ENCODE peak calls at places on chromosomes 5 and 9, in five cellular contexts. Z, I, L, G and A are unnamed samples.

GRCh38 chr9:570187-570586 is 271.3 kb upstream of the DMRT1 start:
- ATAC-seq in Z (no peak), G (no peak), L (no peak), I (no peak), A (no peak)

GRCh38 chr5:96377167-96377566 is 55.9 kb downstream of the PCSK1 start:
- ATAC-seq in I (no peak), G (no peak), L (no peak), Z (no peak), A (no peak)

GRCh38 chr9:104503440-104503839 is 623 bp upstream of the OR13F1 start:
- ATAC-seq in L (no peak), I (no peak), Z (no peak), G (no peak), A (no peak)

GRCh38 chr5:123882305-123882704 is 370.3 kb downstream of the CSNK1G3 start:
- ATAC-seq in L (peak; percentile 50), Z (no peak), G (no peak), I (no peak), A (no peak)

GRCh38 chr5:172696171-172696849 is 55.2 kb downstream of the NEURL1B start:
- ATAC-seq in L (no peak), I (no peak), G (peak; percentile 4), Z (no peak), A (peak; percentile 20)

GRCh38 chr9:78918976-78919375 is 622.1 kb downstream of the PSAT1 start:
- ATAC-seq in L (no peak), G (no peak), Z (no peak), I (no peak), A (no peak)

GRCh38 chr9:122318284-122318683 is 52.5 kb upstream of the PTGS1 start:
- ATAC-seq in Z (no peak), I (no peak), G (no peak), L (no peak), A (peak; percentile 82)

GRCh38 chr9:122821278-122821952 is 7.0 kb downstream of the PDCL start:
- ATAC-seq in L (no peak), I (no peak), G (no peak), Z (peak; percentile 40), A (peak; percentile 85)

GRCh38 chr9:94153905-94154304 is 69.6 kb downstream of the PTPDC1 start:
- ATAC-seq in G (no peak), L (no peak), I (no peak), Z (no peak), A (no peak)

GRCh38 chr5:163822548-163822947 is 317.1 kb downstream of the MAT2B start:
- ATAC-seq in Z (no peak), G (no peak), L (no peak), I (no peak), A (no peak)

GRCh38 chr5:172533399-172534228 is 79.3 kb upstream of the SH3PXD2B start:
- ATAC-seq in G (no peak), L (peak; percentile 49), I (no peak), Z (peak; percentile 46), A (peak; percentile 73)

GRCh38 chr5:116544542-116545241 is 29.9 kb downstream of the SEMA6A start:
- ATAC-seq in G (peak; percentile 56), Z (no peak), L (no peak), I (no peak), A (no peak)

GRCh38 chr5:154445422-154446182 is at the start of gene SAP30L:
- ATAC-seq in G (peak; percentile 93), Z (peak; percentile 91), I (peak; percentile 95), L (peak; percentile 98), A (peak; percentile 99)
- H3K27ac ChIP-seq in G (peak within 1 kb of the TSS; percentile 72), Z (peak within 1 kb of the TSS; percentile 84), I (peak within 1 kb of the TSS; percentile 64), L (peak within 1 kb of the TSS; percentile 84), A (peak within 1 kb of the TSS; percentile 48)

DNA sequence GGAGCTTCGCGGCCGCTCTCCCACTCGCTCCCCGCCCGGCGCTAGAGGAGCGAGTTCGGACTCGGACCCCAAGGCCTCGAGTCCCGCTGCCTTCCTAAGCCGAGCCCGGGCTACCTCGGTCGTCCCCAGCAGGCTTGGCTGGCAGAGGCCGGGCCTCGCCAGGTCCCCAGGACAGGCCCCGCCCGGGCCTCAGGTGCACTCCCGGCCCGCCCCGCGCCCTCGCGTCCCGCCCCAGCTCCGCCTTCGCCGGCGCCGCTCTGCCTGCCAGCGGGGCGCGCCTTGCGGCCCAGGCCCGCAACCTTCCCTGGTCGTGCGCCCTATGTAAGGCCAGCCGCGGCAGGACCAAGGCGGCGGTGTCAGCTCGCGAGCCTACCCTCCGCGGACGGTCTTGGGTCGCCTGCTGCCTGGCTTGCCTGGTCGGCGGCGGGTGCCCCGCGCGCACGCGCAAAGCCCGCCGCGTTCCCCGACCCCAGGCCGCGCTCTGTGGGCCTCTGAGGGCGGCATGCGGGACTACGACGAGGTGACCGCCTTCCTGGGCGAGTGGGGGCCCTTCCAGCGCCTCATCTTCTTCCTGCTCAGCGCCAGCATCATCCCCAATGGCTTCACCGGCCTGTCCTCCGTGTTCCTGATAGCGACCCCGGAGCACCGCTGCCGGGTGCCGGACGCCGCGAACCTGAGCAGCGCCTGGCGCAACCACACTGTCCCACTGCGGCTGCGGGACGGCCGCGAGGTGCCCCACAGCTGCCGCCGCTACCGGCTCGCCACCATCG is at the start of gene SLC22A5:
- ATAC-seq in G (peak; percentile 93), I (peak; percentile 94), Z (peak; percentile 97), L (peak; percentile 96), A (peak; percentile 88)
- TF ChIP-seq POLR2AphosphoS5 in G (no peak), I (peak; percentile 86), Z (no peak), L (no peak), A (no peak)

GRCh38 chr9:18394847-18395355 is 79.1 kb upstream of the ADAMTSL1 start:
- ATAC-seq in L (no peak), Z (no peak), I (no peak), G (no peak), A (no peak)

GRCh38 chr9:18393340-18394130 is 80.4 kb upstream of the ADAMTSL1 start:
- ATAC-seq in L (no peak), I (peak; percentile 78), G (no peak), Z (no peak), A (peak; percentile 90)

GRCh38 chr9:18397076-18397475 is 76.9 kb upstream of the ADAMTSL1 start:
- ATAC-seq in I (no peak), L (no peak), G (no peak), Z (no peak), A (no peak)

GRCh38 chr9:18390393-18390792 is 83.6 kb upstream of the ADAMTSL1 start:
- ATAC-seq in Z (no peak), G (no peak), I (no peak), L (no peak), A (no peak)

GRCh38 chr9:18396102-18396728 is 77.7 kb upstream of the ADAMTSL1 start:
- ATAC-seq in G (no peak), Z (no peak), L (no peak), I (no peak), A (no peak)
- TF ChIP-seq CTCF in G (no peak), Z (peak; percentile 5), L (no peak), I (no peak), A (no peak)

GRCh38 chr5:140196406-140196805 is 21.4 kb downstream of the CYSTM1 start:
- ATAC-seq in I (no peak), Z (no peak), G (no peak), L (no peak), A (no peak)
- H3K27ac ChIP-seq in I (no peak overlapping the region), Z (no peak overlapping the region), G (no peak overlapping the region), L (no peak overlapping the region), A (no peak overlapping the region)

GRCh38 chr9:95494022-95494415 is 22.8 kb downstream of the PTCH1 start:
- ATAC-seq in L (no peak), Z (no peak), I (no peak), G (no peak), A (no peak)

GRCh38 chr9:95495529-95495928 is 21.2 kb downstream of the PTCH1 start:
- ATAC-seq in Z (no peak), L (no peak), G (no peak), I (no peak), A (no peak)

GRCh38 chr9:95495988-95496387 is 20.8 kb downstream of the PTCH1 start:
- ATAC-seq in Z (no peak), G (no peak), L (no peak), I (no peak), A (no peak)

GRCh38 chr9:95491543-95492330 is 25.0 kb downstream of the PTCH1 start:
- ATAC-seq in L (no peak), I (no peak), Z (no peak), G (no peak), A (no peak)

GRCh38 chr9:95494416-95495371 is 22.1 kb downstream of the PTCH1 start:
- ATAC-seq in I (no peak), Z (peak; percentile 99), L (no peak), G (no peak), A (peak; percentile 37)
- TF ChIP-seq POLR2AphosphoS5 in I (no peak), Z (no peak), L (no peak), G (no peak), A (no peak)